ENCODE peak calls at places on chromosomes 11 and 22, in nine cellular contexts. S, Q, A, U, L, C, D, T and P are unnamed samples.

GRCh38 chr11:3095712-3096361 is 38.6 kb upstream of the CARS1 start:
- DNase-seq in C (no peak), U (no peak), T (no peak), D (peak; percentile 44), A (peak; percentile 89), Q (peak; percentile 39), L (peak; percentile 21), S (peak; percentile 89), P (peak; percentile 93)

GRCh38 chr22:48188211-48188845 is 1425.9 kb downstream of the TBC1D22A start:
- DNase-seq in C (no peak), L (no peak), A (no peak), D (peak; percentile 49), Q (no peak), U (no peak), T (peak; percentile 43), S (no peak), P (no peak)

GRCh38 chr11:93929407-93929806 is 79.0 kb upstream of the VSTM5 start:
- DNase-seq in U (no peak), A (no peak), S (no peak), T (no peak), L (no peak), Q (no peak), D (no peak), C (no peak), P (no peak)

GRCh38 chr11:66967670-66968425 is 7.3 kb upstream of the C11orf86 start:
- DNase-seq in A (peak; percentile 94), U (no peak), S (peak; percentile 96), L (peak; percentile 21), C (no peak), D (no peak), T (no peak), Q (peak; percentile 22), P (peak; percentile 83)

GRCh38 chr22:49310354-49310753 is 517.3 kb downstream of the BRD1 start:
- DNase-seq in A (no peak), U (no peak), L (no peak), S (no peak), C (no peak), D (no peak), Q (no peak), T (peak; percentile 28), P (no peak)

GRCh38 chr22:29478326-29479276 is 1.4 kb upstream of the NEFH start:
- DNase-seq in T (no peak), L (no peak), S (peak; percentile 54), A (peak; percentile 13), U (peak; percentile 52), D (peak; percentile 86), C (no peak), Q (no peak), P (peak; percentile 21)

GRCh38 chr22:26320469-26320868 is 108.6 kb upstream of the ASPHD2 start:
- DNase-seq in C (no peak), A (no peak), U (no peak), Q (no peak), S (peak; percentile 17), T (no peak), D (no peak), L (no peak), P (no peak)

GRCh38 chr11:65894034-65894591 is 3.6 kb downstream of the CCDC85B start:
- DNase-seq in U (no peak), C (no peak), T (no peak), A (no peak), S (no peak), Q (no peak), D (no peak), L (no peak), P (no peak)

GRCh38 chr11:77086521-77087472 is 15.8 kb upstream of the OMP start:
- DNase-seq in U (no peak), C (no peak), L (peak; percentile 54), Q (peak; percentile 57), D (no peak), A (no peak), S (no peak), T (no peak), P (peak; percentile 47)

GRCh38 chr11:115637842-115638241 is 133.6 kb upstream of the CADM1 start:
- DNase-seq in A (no peak), L (no peak), T (no peak), C (no peak), D (no peak), Q (no peak), S (no peak), U (no peak), P (no peak)

GRCh38 chr11:68798221-68798813 is 43.4 kb downstream of the CPT1A start:
- DNase-seq in Q (peak; percentile 22), C (no peak), D (peak; percentile 93), S (peak; percentile 30), A (peak; percentile 29), T (no peak), U (peak; percentile 72), L (no peak), P (peak; percentile 27)

GRCh38 chr11:78633516-78634310 is 59.0 kb upstream of the NARS2 start:
- DNase-seq in C (no peak), L (no peak), S (no peak), Q (no peak), A (no peak), U (no peak), T (no peak), D (no peak), P (no peak)

GRCh38 chr11:18768472-18768901 is 23.1 kb downstream of the PTPN5 start:
- DNase-seq in S (no peak), T (no peak), Q (no peak), A (no peak), L (no peak), D (no peak), C (no peak), U (no peak), P (no peak)

GRCh38 chr11:35721576-35722341 is 59.2 kb downstream of the TRIM44 start:
- DNase-seq in C (no peak), D (no peak), U (no peak), L (no peak), T (no peak), A (no peak), S (no peak), Q (no peak), P (peak; percentile 20)

GRCh38 chr22:41780714-41781507 is 19.6 kb upstream of the CCDC134 start:
- DNase-seq in A (peak; percentile 81), Q (peak; percentile 73), C (no peak), T (no peak), D (no peak), S (peak; percentile 41), L (peak; percentile 34), U (no peak), P (peak; percentile 83)

GRCh38 chr22:36327922-36328551 is 59.7 kb downstream of the MYH9 start:
- DNase-seq in Q (peak; percentile 83), A (peak; percentile 80), L (no peak), D (no peak), S (peak; percentile 46), U (no peak), C (no peak), T (peak; percentile 90), P (peak; percentile 73)

DNA sequence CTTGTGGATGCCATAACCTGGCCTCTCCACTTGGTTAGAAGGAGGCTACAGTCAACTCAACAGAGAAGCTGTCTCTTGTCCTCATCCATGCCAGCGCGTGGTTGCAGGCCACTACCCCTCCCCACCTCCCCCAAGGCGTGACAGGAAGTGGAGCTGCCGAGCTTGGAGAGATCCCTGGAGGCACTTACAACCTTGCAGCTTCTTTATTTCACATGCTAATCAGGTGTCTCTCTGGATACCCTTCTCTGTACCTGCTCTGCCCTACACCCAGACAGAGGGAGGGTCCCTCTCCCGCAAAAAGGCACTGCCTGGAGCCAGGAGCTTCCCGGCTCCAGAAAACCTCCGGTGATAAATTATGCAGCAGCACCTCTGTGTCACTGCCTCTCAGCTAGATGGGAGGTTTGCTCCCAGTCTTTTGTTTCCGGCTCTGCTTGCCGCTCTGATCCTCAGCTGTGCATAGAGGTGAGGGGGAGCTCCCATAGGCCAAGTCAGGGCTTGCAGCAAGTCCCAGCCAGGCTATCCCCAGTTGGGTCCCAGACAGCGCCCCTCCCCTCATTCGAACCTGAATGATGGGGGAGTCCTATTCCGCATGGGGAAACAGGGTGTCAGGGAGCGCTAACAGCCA is 5.7 kb downstream of the LRP4 start:
- DNase-seq in A (no peak), C (no peak), U (peak; percentile 52), Q (no peak), S (no peak), T (no peak), L (no peak), D (peak; percentile 75), P (no peak)
- H3K4me3 ChIP-seq in A (no peak overlapping the region), C (no peak overlapping the region), U (no peak overlapping the region), Q (no peak overlapping the region), S (no peak overlapping the region), T (no peak overlapping the region), L (no peak overlapping the region), D (peak overlapping the region; percentile 21), P (no peak overlapping the region)

GRCh38 chr22:19434829-19435580 is 2.7 kb downstream of the MRPL40 start:
- DNase-seq in A (no peak), L (no peak), D (no peak), S (no peak), C (no peak), Q (no peak), U (no peak), T (no peak), P (no peak)
- H3K4me3 ChIP-seq in A (no peak overlapping the region), L (no peak overlapping the region), D (no peak overlapping the region), S (no peak overlapping the region), C (no peak overlapping the region), Q (no peak overlapping the region), U (no peak overlapping the region), T (no peak overlapping the region), P (no peak overlapping the region)

DNA sequence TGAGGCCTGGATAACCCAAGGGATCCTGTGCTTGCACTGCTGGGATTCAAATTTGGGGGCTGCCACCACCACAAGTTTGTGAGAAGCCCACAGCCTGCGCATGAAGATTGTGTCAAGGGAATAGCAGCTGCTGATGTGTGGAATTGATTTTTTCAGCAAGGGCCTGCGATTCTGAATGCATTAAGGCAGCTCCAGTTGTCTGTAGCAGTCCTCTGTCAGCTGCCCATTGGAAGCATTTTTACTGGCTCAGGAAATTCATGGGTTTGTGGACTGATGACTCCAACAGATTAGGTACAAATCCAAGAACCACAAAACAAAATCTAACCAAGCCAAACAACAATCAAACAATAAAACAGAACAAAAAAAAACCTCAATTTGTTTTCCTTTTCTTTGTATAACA is 14.0 kb downstream of the ARVCF start:
- DNase-seq in T (no peak), L (no peak), A (no peak), U (no peak), C (no peak), S (no peak), Q (no peak), D (no peak), P (no peak)
- H3K4me3 ChIP-seq in T (no peak overlapping the region), L (no peak overlapping the region), A (no peak overlapping the region), U (no peak overlapping the region), C (no peak overlapping the region), S (no peak overlapping the region), Q (no peak overlapping the region), D (no peak overlapping the region), P (no peak overlapping the region)

GRCh38 chr11:46075928-46076327 is 45.3 kb downstream of the PHF21A start:
- DNase-seq in U (no peak), S (no peak), A (no peak), D (peak; percentile 14), L (no peak), T (no peak), C (no peak), Q (no peak), P (no peak)

GRCh38 chr11:46075168-46075567 is 46.1 kb downstream of the PHF21A start:
- DNase-seq in D (no peak), T (no peak), A (peak; percentile 71), U (no peak), Q (no peak), L (no peak), S (peak; percentile 59), C (no peak), P (peak; percentile 73)

DNA sequence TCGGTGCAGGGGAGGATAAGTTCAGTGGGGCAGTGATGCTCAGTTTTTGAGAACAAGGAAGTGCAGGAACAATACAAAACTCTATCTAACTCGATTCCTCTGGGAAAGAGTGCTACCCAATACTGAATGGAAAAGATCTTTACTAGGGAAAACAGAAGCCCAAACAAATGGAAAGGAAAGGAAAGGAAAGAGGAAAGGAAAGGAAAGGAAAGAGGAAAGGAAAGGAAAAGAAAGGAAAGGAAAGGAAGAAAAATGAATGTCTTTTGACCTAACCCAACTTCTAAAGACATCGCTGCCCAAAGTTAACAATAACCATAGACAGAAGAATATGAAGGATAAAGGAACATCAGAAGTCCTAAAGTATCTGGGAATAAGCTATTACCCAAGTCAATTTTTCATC is 41.6 kb downstream of the PHF21A start:
- DNase-seq in L (no peak), Q (no peak), C (no peak), U (no peak), T (no peak), D (no peak), S (no peak), A (no peak), P (no peak)
- H3K4me3 ChIP-seq in L (no peak overlapping the region), Q (no peak overlapping the region), C (no peak overlapping the region), U (no peak overlapping the region), T (no peak overlapping the region), D (no peak overlapping the region), S (no peak overlapping the region), A (no peak overlapping the region), P (no peak overlapping the region)